ENCODE peak calls at places on chromosomes 7 and 10, in eight cellular contexts. One of them, this sample, is unnamed.

GRCh38 chr7:133795061-133795460 is 332.1 kb upstream of the LRGUK start:
- DNase-seq in uterus: no peak
- DNase-seq in endothelial cell of umbilical vein: no peak
- DNase-seq in thoracic aorta: no peak
- DNase-seq in HFF-Myc: no peak
- DNase-seq in OCI-LY7: no peak
- DNase-seq in astrocyte of the spinal cord: no peak
- DNase-seq in AG10803: no peak
- DNase-seq in this sample: no peak

GRCh38 chr7:1022801-1023465 is 21.4 kb upstream of the GPR146 start:
- DNase-seq in uterus: no peak
- DNase-seq in endothelial cell of umbilical vein: no peak
- DNase-seq in thoracic aorta: no peak
- DNase-seq in HFF-Myc: no peak
- DNase-seq in OCI-LY7: peak; percentile 64
- DNase-seq in astrocyte of the spinal cord: no peak
- DNase-seq in AG10803: no peak
- DNase-seq in this sample: no peak

GRCh38 chr7:155769701-155770100 is 42.6 kb downstream of the SHH start:
- DNase-seq in uterus: peak; percentile 66
- DNase-seq in endothelial cell of umbilical vein: no peak
- DNase-seq in thoracic aorta: no peak
- DNase-seq in HFF-Myc: no peak
- DNase-seq in OCI-LY7: no peak
- DNase-seq in astrocyte of the spinal cord: peak; percentile 29
- DNase-seq in AG10803: peak; percentile 96
- DNase-seq in this sample: no peak

GRCh38 chr7:123230147-123230546 is 30.4 kb upstream of the SLC13A1 start:
- DNase-seq in uterus: no peak
- DNase-seq in endothelial cell of umbilical vein: no peak
- DNase-seq in thoracic aorta: no peak
- DNase-seq in HFF-Myc: no peak
- DNase-seq in OCI-LY7: no peak
- DNase-seq in astrocyte of the spinal cord: no peak
- DNase-seq in AG10803: no peak
- DNase-seq in this sample: no peak

GRCh38 chr7:112505495-112505894 is 24.7 kb downstream of the LSMEM1 start:
- DNase-seq in uterus: no peak
- DNase-seq in endothelial cell of umbilical vein: no peak
- DNase-seq in thoracic aorta: no peak
- DNase-seq in HFF-Myc: no peak
- DNase-seq in OCI-LY7: no peak
- DNase-seq in astrocyte of the spinal cord: no peak
- DNase-seq in AG10803: no peak
- DNase-seq in this sample: no peak

GRCh38 chr7:70764004-70764691 is 367.8 kb upstream of the GALNT17 start:
- DNase-seq in uterus: no peak
- DNase-seq in endothelial cell of umbilical vein: no peak
- DNase-seq in thoracic aorta: no peak
- DNase-seq in HFF-Myc: no peak
- DNase-seq in OCI-LY7: peak; percentile 70
- DNase-seq in astrocyte of the spinal cord: no peak
- DNase-seq in AG10803: no peak
- DNase-seq in this sample: no peak

GRCh38 chr10:63713191-63714144 is 192.3 kb downstream of the REEP3 start:
- DNase-seq in uterus: peak; percentile 87
- DNase-seq in endothelial cell of umbilical vein: peak; percentile 88
- DNase-seq in thoracic aorta: no peak
- DNase-seq in HFF-Myc: no peak
- DNase-seq in OCI-LY7: no peak
- DNase-seq in astrocyte of the spinal cord: peak; percentile 95
- DNase-seq in AG10803: peak; percentile 62
- DNase-seq in this sample: no peak

GRCh38 chr10:23326541-23327307 is 17.9 kb downstream of the C10orf67 start:
- DNase-seq in uterus: no peak
- DNase-seq in endothelial cell of umbilical vein: no peak
- DNase-seq in thoracic aorta: no peak
- DNase-seq in HFF-Myc: no peak
- DNase-seq in OCI-LY7: no peak
- DNase-seq in astrocyte of the spinal cord: no peak
- DNase-seq in AG10803: no peak
- DNase-seq in this sample: no peak

GRCh38 chr7:100075418-100075817 is 6.1 kb downstream of the ZNF3 start:
- DNase-seq in uterus: no peak
- DNase-seq in endothelial cell of umbilical vein: no peak
- DNase-seq in thoracic aorta: no peak
- DNase-seq in HFF-Myc: no peak
- DNase-seq in OCI-LY7: no peak
- DNase-seq in astrocyte of the spinal cord: no peak
- DNase-seq in AG10803: no peak
- DNase-seq in this sample: no peak

GRCh38 chr10:132257271-132257670 is 50.5 kb downstream of the STK32C start:
- DNase-seq in uterus: no peak
- DNase-seq in endothelial cell of umbilical vein: no peak
- DNase-seq in thoracic aorta: no peak
- DNase-seq in HFF-Myc: peak; percentile 19
- DNase-seq in OCI-LY7: no peak
- DNase-seq in astrocyte of the spinal cord: no peak
- DNase-seq in AG10803: peak; percentile 16
- DNase-seq in this sample: peak; percentile 43

GRCh38 chr10:49488056-49488455 is 50.9 kb downstream of the ERCC6 start:
- DNase-seq in uterus: no peak
- DNase-seq in endothelial cell of umbilical vein: peak; percentile 39
- DNase-seq in thoracic aorta: no peak
- DNase-seq in HFF-Myc: peak; percentile 52
- DNase-seq in OCI-LY7: no peak
- DNase-seq in astrocyte of the spinal cord: no peak
- DNase-seq in AG10803: peak; percentile 11
- DNase-seq in this sample: no peak

GRCh38 chr10:47021850-47022249 is 110.6 kb downstream of the PTPN20 start:
- DNase-seq in uterus: peak; percentile 8
- DNase-seq in endothelial cell of umbilical vein: no peak
- DNase-seq in thoracic aorta: no peak
- DNase-seq in HFF-Myc: no peak
- DNase-seq in OCI-LY7: no peak
- DNase-seq in astrocyte of the spinal cord: no peak
- DNase-seq in AG10803: no peak
- DNase-seq in this sample: no peak

GRCh38 chr10:52571018-52571417 is 201.6 kb downstream of the MBL2 start:
- DNase-seq in uterus: no peak
- DNase-seq in endothelial cell of umbilical vein: no peak
- DNase-seq in thoracic aorta: no peak
- DNase-seq in HFF-Myc: no peak
- DNase-seq in OCI-LY7: no peak
- DNase-seq in astrocyte of the spinal cord: no peak
- DNase-seq in AG10803: peak; percentile 48
- DNase-seq in this sample: no peak

GRCh38 chr10:52568309-52568708 is 204.3 kb downstream of the MBL2 start:
- DNase-seq in uterus: no peak
- DNase-seq in endothelial cell of umbilical vein: no peak
- DNase-seq in thoracic aorta: no peak
- DNase-seq in HFF-Myc: no peak
- DNase-seq in OCI-LY7: no peak
- DNase-seq in astrocyte of the spinal cord: no peak
- DNase-seq in AG10803: peak; percentile 32
- DNase-seq in this sample: peak; percentile 78

GRCh38 chr10:52566471-52567246 is 205.9 kb downstream of the MBL2 start:
- DNase-seq in uterus: no peak
- DNase-seq in endothelial cell of umbilical vein: peak; percentile 81
- DNase-seq in thoracic aorta: no peak
- DNase-seq in HFF-Myc: no peak
- DNase-seq in OCI-LY7: peak; percentile 10
- DNase-seq in astrocyte of the spinal cord: peak; percentile 76
- DNase-seq in AG10803: peak; percentile 71
- DNase-seq in this sample: peak; percentile 69

GRCh38 chr10:52570490-52570889 is 202.1 kb downstream of the MBL2 start:
- DNase-seq in uterus: no peak
- DNase-seq in endothelial cell of umbilical vein: no peak
- DNase-seq in thoracic aorta: no peak
- DNase-seq in HFF-Myc: no peak
- DNase-seq in OCI-LY7: no peak
- DNase-seq in astrocyte of the spinal cord: no peak
- DNase-seq in AG10803: no peak
- DNase-seq in this sample: no peak

GRCh38 chr10:52567247-52567580 is 205.4 kb downstream of the MBL2 start:
- DNase-seq in uterus: no peak
- DNase-seq in endothelial cell of umbilical vein: no peak
- DNase-seq in thoracic aorta: no peak
- DNase-seq in HFF-Myc: no peak
- DNase-seq in OCI-LY7: no peak
- DNase-seq in astrocyte of the spinal cord: no peak
- DNase-seq in AG10803: no peak
- DNase-seq in this sample: no peak
- TF ChIP-seq CTCF in uterus: no peak
- TF ChIP-seq CTCF in endothelial cell of umbilical vein: no peak
- TF ChIP-seq CTCF in thoracic aorta: no peak
- TF ChIP-seq CTCF in HFF-Myc: no peak
- TF ChIP-seq CTCF in OCI-LY7: peak; percentile 13
- TF ChIP-seq CTCF in astrocyte of the spinal cord: no peak
- TF ChIP-seq CTCF in AG10803: no peak
- TF ChIP-seq CTCF in this sample: peak; percentile 56

GRCh38 chr10:99329891-99330674 is 927 bp downstream of the CNNM1 start:
- DNase-seq in uterus: no peak
- DNase-seq in endothelial cell of umbilical vein: no peak
- DNase-seq in thoracic aorta: no peak
- DNase-seq in HFF-Myc: no peak
- DNase-seq in OCI-LY7: no peak
- DNase-seq in astrocyte of the spinal cord: no peak
- DNase-seq in AG10803: peak; percentile 34
- DNase-seq in this sample: peak; percentile 18
- TF ChIP-seq CTCF in uterus: no peak
- TF ChIP-seq CTCF in endothelial cell of umbilical vein: no peak
- TF ChIP-seq CTCF in thoracic aorta: no peak
- TF ChIP-seq CTCF in HFF-Myc: no peak
- TF ChIP-seq CTCF in OCI-LY7: no peak
- TF ChIP-seq CTCF in astrocyte of the spinal cord: no peak
- TF ChIP-seq CTCF in AG10803: no peak
- TF ChIP-seq CTCF in this sample: no peak

GRCh38 chr7:41316410-41316809 is 386.5 kb downstream of the INHBA start:
- DNase-seq in uterus: no peak
- DNase-seq in endothelial cell of umbilical vein: no peak
- DNase-seq in thoracic aorta: no peak
- DNase-seq in HFF-Myc: no peak
- DNase-seq in OCI-LY7: no peak
- DNase-seq in astrocyte of the spinal cord: no peak
- DNase-seq in AG10803: no peak
- DNase-seq in this sample: no peak

GRCh38 chr7:41313171-41313570 is 389.7 kb downstream of the INHBA start:
- DNase-seq in uterus: no peak
- DNase-seq in endothelial cell of umbilical vein: no peak
- DNase-seq in thoracic aorta: no peak
- DNase-seq in HFF-Myc: no peak
- DNase-seq in OCI-LY7: no peak
- DNase-seq in astrocyte of the spinal cord: no peak
- DNase-seq in AG10803: no peak
- DNase-seq in this sample: no peak

GRCh38 chr7:41319601-41320000 is 383.3 kb downstream of the INHBA start:
- DNase-seq in uterus: no peak
- DNase-seq in endothelial cell of umbilical vein: no peak
- DNase-seq in thoracic aorta: no peak
- DNase-seq in HFF-Myc: no peak
- DNase-seq in OCI-LY7: no peak
- DNase-seq in astrocyte of the spinal cord: no peak
- DNase-seq in AG10803: peak; percentile 66
- DNase-seq in this sample: peak; percentile 28

GRCh38 chr7:41312235-41312634 is 390.7 kb downstream of the INHBA start:
- DNase-seq in uterus: no peak
- DNase-seq in endothelial cell of umbilical vein: no peak
- DNase-seq in thoracic aorta: no peak
- DNase-seq in HFF-Myc: no peak
- DNase-seq in OCI-LY7: no peak
- DNase-seq in astrocyte of the spinal cord: no peak
- DNase-seq in AG10803: no peak
- DNase-seq in this sample: no peak

GRCh38 chr7:41315764-41316163 is 387.1 kb downstream of the INHBA start:
- DNase-seq in uterus: no peak
- DNase-seq in endothelial cell of umbilical vein: no peak
- DNase-seq in thoracic aorta: no peak
- DNase-seq in HFF-Myc: no peak
- DNase-seq in OCI-LY7: no peak
- DNase-seq in astrocyte of the spinal cord: no peak
- DNase-seq in AG10803: no peak
- DNase-seq in this sample: no peak
- TF ChIP-seq CTCF in uterus: no peak
- TF ChIP-seq CTCF in endothelial cell of umbilical vein: peak; percentile 31
- TF ChIP-seq CTCF in thoracic aorta: no peak
- TF ChIP-seq CTCF in HFF-Myc: peak; percentile 56
- TF ChIP-seq CTCF in OCI-LY7: peak; percentile 49
- TF ChIP-seq CTCF in astrocyte of the spinal cord: peak; percentile 33
- TF ChIP-seq CTCF in AG10803: no peak
- TF ChIP-seq CTCF in this sample: peak; percentile 69

GRCh38 chr7:102874966-102875365 is 37.8 kb upstream of the LRRC17 start:
- DNase-seq in uterus: no peak
- DNase-seq in endothelial cell of umbilical vein: no peak
- DNase-seq in thoracic aorta: no peak
- DNase-seq in HFF-Myc: no peak
- DNase-seq in OCI-LY7: no peak
- DNase-seq in astrocyte of the spinal cord: no peak
- DNase-seq in AG10803: peak; percentile 23
- DNase-seq in this sample: no peak

GRCh38 chr7:102873470-102874165 is 39.2 kb upstream of the LRRC17 start:
- DNase-seq in uterus: no peak
- DNase-seq in endothelial cell of umbilical vein: no peak
- DNase-seq in thoracic aorta: no peak
- DNase-seq in HFF-Myc: no peak
- DNase-seq in OCI-LY7: no peak
- DNase-seq in astrocyte of the spinal cord: no peak
- DNase-seq in AG10803: no peak
- DNase-seq in this sample: no peak

GRCh38 chr7:102872460-102872859 is 40.3 kb upstream of the LRRC17 start:
- DNase-seq in uterus: no peak
- DNase-seq in endothelial cell of umbilical vein: peak; percentile 98
- DNase-seq in thoracic aorta: no peak
- DNase-seq in HFF-Myc: peak; percentile 64
- DNase-seq in OCI-LY7: no peak
- DNase-seq in astrocyte of the spinal cord: peak; percentile 99
- DNase-seq in AG10803: peak; percentile 90
- DNase-seq in this sample: peak; percentile 92

GRCh38 chr7:102874166-102874829 is 38.5 kb upstream of the LRRC17 start:
- DNase-seq in uterus: no peak
- DNase-seq in endothelial cell of umbilical vein: peak; percentile 96
- DNase-seq in thoracic aorta: no peak
- DNase-seq in HFF-Myc: peak; percentile 46
- DNase-seq in OCI-LY7: no peak
- DNase-seq in astrocyte of the spinal cord: peak; percentile 95
- DNase-seq in AG10803: peak; percentile 82
- DNase-seq in this sample: peak; percentile 72

DNA sequence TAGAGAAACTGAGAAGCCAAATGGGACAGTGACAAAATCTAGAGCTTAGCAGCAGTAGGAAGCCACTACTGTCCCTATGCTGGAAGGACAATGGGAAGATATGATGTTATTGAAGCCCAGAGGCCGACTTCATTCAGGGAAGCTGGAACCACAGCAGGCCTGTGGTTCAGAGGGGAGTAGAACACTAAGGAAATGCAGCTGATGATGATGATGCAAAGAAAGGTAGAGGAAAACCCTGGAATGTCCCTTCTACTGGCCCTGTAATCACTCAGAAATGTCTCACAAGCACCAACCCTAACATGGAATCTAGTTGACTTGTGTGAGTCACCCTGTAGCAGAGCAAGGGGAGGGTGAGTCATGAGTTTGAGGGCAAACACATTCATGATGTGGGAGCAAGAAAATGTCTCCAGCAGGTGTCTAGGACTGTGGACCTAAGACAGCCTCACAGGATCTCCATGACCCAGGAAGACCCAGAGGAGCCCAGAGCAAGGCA is 37.1 kb upstream of the LRRC17 start:
- DNase-seq in uterus: no peak
- DNase-seq in endothelial cell of umbilical vein: peak; percentile 94
- DNase-seq in thoracic aorta: peak; percentile 28
- DNase-seq in HFF-Myc: peak; percentile 96
- DNase-seq in OCI-LY7: no peak
- DNase-seq in astrocyte of the spinal cord: peak; percentile 99
- DNase-seq in AG10803: peak; percentile 98
- DNase-seq in this sample: peak; percentile 99
- TF ChIP-seq CTCF in uterus: no peak
- TF ChIP-seq CTCF in endothelial cell of umbilical vein: peak; percentile 8
- TF ChIP-seq CTCF in thoracic aorta: no peak
- TF ChIP-seq CTCF in HFF-Myc: no peak
- TF ChIP-seq CTCF in OCI-LY7: no peak
- TF ChIP-seq CTCF in astrocyte of the spinal cord: no peak
- TF ChIP-seq CTCF in AG10803: no peak
- TF ChIP-seq CTCF in this sample: peak; percentile 37

This sample was measured in HFFc6.